ENCODE peak calls at places on chromosomes 3 and 15, in five cellular contexts. N is ascending aorta, V is kidney epithelial cell, E is esophagus squamous epithelium, W is GM12865. I is an unnamed sample.

GRCh38 chr3:185930393-185931107 is 7.3 kb downstream of the TRA2B start:
- DNase-seq in N (no peak), V (no peak), E (no peak), W (no peak), I (peak; percentile 49)

GRCh38 chr15:57972801-57973311 is 92.7 kb downstream of the ALDH1A2 start:
- DNase-seq in N (no peak), V (no peak), E (no peak), W (no peak), I (no peak)

GRCh38 chr3:175066617-175067415 is 207.7 kb downstream of the NAALADL2 start:
- DNase-seq in N (no peak), V (no peak), E (no peak), W (no peak), I (no peak)

GRCh38 chr15:65867244-65867643 is 2.0 kb upstream of the RAB11A start:
- DNase-seq in N (no peak), V (no peak), E (no peak), W (no peak), I (no peak)

GRCh38 chr15:88385078-88385700 is 82.0 kb downstream of the MRPL46 start:
- DNase-seq in N (peak; percentile 25), V (peak; percentile 56), E (no peak), W (no peak), I (no peak)

GRCh38 chr3:48679416-48680380 is 6.0 kb downstream of the NCKIPSD start:
- DNase-seq in N (no peak), V (no peak), E (no peak), W (no peak), I (no peak)

GRCh38 chr3:149581681-149582349 is 76.0 kb downstream of the WWTR1 start:
- DNase-seq in N (peak; percentile 82), V (peak; percentile 74), E (no peak), W (peak; percentile 55), I (peak; percentile 90)

GRCh38 chr3:193851941-193852674 is 259.1 kb downstream of the OPA1 start:
- DNase-seq in N (no peak), V (no peak), E (no peak), W (no peak), I (peak; percentile 35)

GRCh38 chr3:150451329-150452084 is 43.4 kb downstream of the TSC22D2 start:
- DNase-seq in N (no peak), V (no peak), E (no peak), W (no peak), I (no peak)

GRCh38 chr3:13197795-13198194 is 124.6 kb upstream of the IQSEC1 start:
- DNase-seq in N (no peak), V (no peak), E (no peak), W (no peak), I (no peak)

GRCh38 chr3:187989458-187990153 is 164.4 kb upstream of the LPP start:
- DNase-seq in N (no peak), V (no peak), E (no peak), W (no peak), I (no peak)

GRCh38 chr15:39429898-39430357 is 151.0 kb upstream of the THBS1 start:
- DNase-seq in N (no peak), V (peak; percentile 60), E (no peak), W (peak; percentile 72), I (peak; percentile 97)

GRCh38 chr3:10627884-10628572 is 122.6 kb upstream of the ATP2B2 start:
- DNase-seq in N (no peak), V (no peak), E (no peak), W (no peak), I (no peak)

GRCh38 chr3:55716611-55717225 is 229.6 kb upstream of the WNT5A start:
- DNase-seq in N (no peak), V (no peak), E (no peak), W (peak; percentile 16), I (no peak)

GRCh38 chr15:77064539-77065308 is 6.2 kb downstream of the TSPAN3 start:
- DNase-seq in N (no peak), V (peak; percentile 74), E (no peak), W (no peak), I (peak; percentile 78)

GRCh38 chr15:58118272-58118671 is 19.9 kb upstream of the AQP9 start:
- DNase-seq in N (no peak), V (no peak), E (no peak), W (no peak), I (no peak)

GRCh38 chr15:36361351-36361870 is 218.0 kb upstream of the CDIN1 start:
- DNase-seq in N (no peak), V (no peak), E (no peak), W (no peak), I (peak; percentile 46)

GRCh38 chr15:42138968-42139386 is 17.5 kb downstream of the PLA2G4F start:
- DNase-seq in N (peak; percentile 24), V (no peak), E (no peak), W (no peak), I (no peak)

GRCh38 chr3:168186293-168186983 is 90.7 kb upstream of the GOLIM4 start:
- DNase-seq in N (no peak), V (no peak), E (no peak), W (no peak), I (no peak)

GRCh38 chr15:96322401-96323249 is 7.9 kb upstream of the NR2F2 start:
- DNase-seq in N (peak; percentile 64), V (no peak), E (no peak), W (no peak), I (peak; percentile 17)

GRCh38 chr3:37985637-37986320 is 4.8 kb upstream of the VILL start:
- DNase-seq in N (peak; percentile 60), V (no peak), E (no peak), W (no peak), I (no peak)

GRCh38 chr3:148911173-148911572 is 46.1 kb downstream of the CPA3 start:
- DNase-seq in N (no peak), V (peak; percentile 7), E (no peak), W (no peak), I (no peak)

GRCh38 chr3:77059354-77059753 is 19.5 kb downstream of the ROBO2 start:
- DNase-seq in N (no peak), V (no peak), E (no peak), W (no peak), I (no peak)

GRCh38 chr3:158742861-158743260 is 10.6 kb upstream of the RARRES1 start:
- DNase-seq in N (no peak), V (no peak), E (no peak), W (no peak), I (peak; percentile 64)

GRCh38 chr3:14598143-14598569 is 53.4 kb upstream of the CCDC174 start:
- DNase-seq in N (no peak), V (no peak), E (no peak), W (peak; percentile 33), I (peak; percentile 48)

GRCh38 chr15:84832446-84833040 is 15.4 kb downstream of the ALPK3 start:
- DNase-seq in N (peak; percentile 7), V (no peak), E (no peak), W (no peak), I (no peak)

GRCh38 chr3:69162205-69162980 is 40.0 kb upstream of the LMOD3 start:
- DNase-seq in N (no peak), V (no peak), E (no peak), W (no peak), I (no peak)

GRCh38 chr15:83166218-83166617 is 41.4 kb downstream of the HDGFL3 start:
- DNase-seq in N (no peak), V (no peak), E (no peak), W (no peak), I (no peak)

GRCh38 chr15:52288986-52289385 is 6.6 kb downstream of the MYO5C start:
- DNase-seq in N (no peak), V (no peak), E (no peak), W (no peak), I (no peak)

DNA sequence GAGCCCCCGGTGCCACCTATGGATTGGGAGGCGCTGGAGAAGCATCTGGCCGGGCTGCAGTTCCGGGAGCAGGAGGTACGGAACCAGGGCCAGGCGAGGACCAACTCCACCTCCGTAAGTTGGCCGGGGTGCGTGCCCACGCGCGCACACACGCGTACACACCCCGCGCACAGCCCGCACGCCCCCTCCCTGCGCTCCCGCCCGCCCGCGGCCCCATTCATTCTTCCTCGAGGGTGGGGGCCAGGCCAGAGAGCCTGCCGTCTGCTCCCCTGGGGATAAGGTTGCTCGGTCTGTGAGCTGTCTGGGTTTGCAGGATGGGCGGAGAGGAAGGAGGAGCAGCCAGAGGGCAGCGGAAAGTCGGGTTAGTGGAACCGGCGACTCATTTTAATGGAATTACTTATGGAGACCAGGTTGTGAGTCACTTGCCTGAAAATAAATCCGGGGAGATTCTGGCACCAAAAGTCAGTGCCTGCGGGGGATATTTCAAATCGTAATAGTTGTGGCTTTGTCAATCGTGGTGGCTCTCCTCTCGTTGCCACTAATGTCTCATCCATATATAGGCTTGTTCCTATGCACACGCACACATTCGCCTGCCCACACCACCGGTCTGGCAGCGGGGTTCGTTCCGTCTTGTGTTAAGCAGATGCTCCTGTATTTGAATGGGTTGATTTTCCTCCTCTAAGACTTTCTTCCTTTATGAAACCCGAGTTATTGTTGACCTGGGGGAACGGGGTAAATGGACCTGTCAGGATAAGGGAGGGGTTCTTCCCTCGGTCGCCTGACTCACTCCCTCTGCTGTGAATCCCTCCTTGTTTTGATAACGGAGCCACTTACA is 223.4 kb upstream of the IL12A start:
- DNase-seq in N (peak; percentile 98), V (peak; percentile 92), E (no peak), W (no peak), I (peak; percentile 93)
- H3K4me3 ChIP-seq in N (peak overlapping the region; percentile 69), V (peak overlapping the region; percentile 59), E (peak overlapping the region; percentile 64), W (no peak overlapping the region), I (peak overlapping the region; percentile 86)

GRCh38 chr3:156606729-156607128 is 51.8 kb upstream of the SSR3 start:
- DNase-seq in N (no peak), V (no peak), E (no peak), W (peak; percentile 28), I (no peak)
- H3K4me3 ChIP-seq in N (no peak overlapping the region), V (no peak overlapping the region), E (no peak overlapping the region), W (peak overlapping the region; percentile 6), I (no peak overlapping the region)

GRCh38 chr3:172199850-172200369 is 160.5 kb downstream of the FNDC3B start:
- DNase-seq in N (no peak), V (no peak), E (no peak), W (no peak), I (no peak)

GRCh38 chr3:172202797-172203196 is 163.4 kb downstream of the FNDC3B start:
- DNase-seq in N (no peak), V (no peak), E (no peak), W (no peak), I (no peak)

GRCh38 chr3:172203522-172204258 is 164.3 kb downstream of the FNDC3B start:
- DNase-seq in N (no peak), V (no peak), E (no peak), W (no peak), I (no peak)

GRCh38 chr3:172201136-172201989 is 162.0 kb downstream of the FNDC3B start:
- DNase-seq in N (peak; percentile 72), V (no peak), E (no peak), W (no peak), I (peak; percentile 95)

GRCh38 chr3:172201990-172202318 is 162.6 kb downstream of the FNDC3B start:
- DNase-seq in N (peak; percentile 79), V (no peak), E (no peak), W (no peak), I (peak; percentile 98)
- H3K4me3 ChIP-seq in N (no peak overlapping the region), V (no peak overlapping the region), E (no peak overlapping the region), W (no peak overlapping the region), I (no peak overlapping the region)

DNA sequence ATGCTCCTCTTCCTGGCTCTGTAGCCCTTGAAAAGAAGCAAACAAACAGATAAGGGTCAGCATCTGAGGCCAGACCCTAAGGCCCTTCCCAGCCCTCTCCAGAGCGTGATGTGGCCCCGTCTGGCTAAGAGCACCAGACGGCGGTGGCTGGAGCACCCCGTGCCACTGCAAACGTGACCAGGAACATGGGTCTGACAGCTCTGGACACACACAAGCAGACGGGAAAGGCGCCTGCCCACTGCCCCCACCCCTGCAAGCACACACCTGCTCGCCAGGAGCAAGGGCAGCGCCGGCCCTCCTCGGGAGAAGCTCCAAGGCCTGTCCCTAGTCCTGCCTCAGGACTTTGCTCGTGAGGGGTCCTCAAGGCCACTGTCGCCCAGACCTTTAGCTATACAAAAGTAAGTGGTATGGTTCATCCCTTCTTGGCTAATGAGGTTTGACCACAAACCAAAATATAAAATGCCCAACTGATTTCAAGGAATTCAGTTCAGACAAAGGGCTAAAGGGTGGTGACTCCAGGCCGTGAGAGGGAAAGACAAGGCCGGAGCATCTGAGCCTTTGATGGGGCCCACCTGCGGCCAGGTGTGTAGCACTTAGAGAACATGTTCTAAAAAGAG is 90.4 kb downstream of the XXYLT1 start:
- DNase-seq in N (no peak), V (peak; percentile 21), E (no peak), W (no peak), I (no peak)
- H3K4me3 ChIP-seq in N (no peak overlapping the region), V (no peak overlapping the region), E (no peak overlapping the region), W (no peak overlapping the region), I (no peak overlapping the region)